ENCODE peak calls at places on chromosomes 7 and 10, in seven cellular contexts. One of them, this sample, is unnamed.

GRCh38 chr10:46106410-46107255 is 60.6 kb upstream of the MSMB start:
- DNase-seq in A673: peak
- DNase-seq in HFF-Myc: no peak
- DNase-seq in suprapubic skin: no peak
- DNase-seq in AG04449: no peak
- DNase-seq in tibial artery: peak
- DNase-seq in nephron progenitor cell: peak
- DNase-seq in this sample: no peak

GRCh38 chr10:72615985-72616384 is 9.9 kb downstream of the MICU1 start:
- DNase-seq in HFF-Myc: no peak
- DNase-seq in suprapubic skin: no peak
- DNase-seq in AG04449: no peak
- DNase-seq in nephron progenitor cell: no peak
- DNase-seq in tibial artery: no peak
- DNase-seq in A673: no peak
- DNase-seq in this sample: no peak

GRCh38 chr7:10237306-10237705 is 736.4 kb upstream of the PHF14 start:
- DNase-seq in tibial artery: no peak
- DNase-seq in suprapubic skin: no peak
- DNase-seq in A673: no peak
- DNase-seq in AG04449: no peak
- DNase-seq in HFF-Myc: no peak
- DNase-seq in nephron progenitor cell: no peak
- DNase-seq in this sample: no peak

GRCh38 chr10:42940487-42941157 is 136.2 kb upstream of the RET start:
- DNase-seq in suprapubic skin: no peak
- DNase-seq in nephron progenitor cell: no peak
- DNase-seq in A673: no peak
- DNase-seq in HFF-Myc: no peak
- DNase-seq in AG04449: no peak
- DNase-seq in tibial artery: no peak
- DNase-seq in this sample: no peak

GRCh38 chr7:155992107-155992506 is 179.8 kb upstream of the SHH start:
- DNase-seq in tibial artery: no peak
- DNase-seq in AG04449: no peak
- DNase-seq in A673: no peak
- DNase-seq in HFF-Myc: no peak
- DNase-seq in suprapubic skin: no peak
- DNase-seq in nephron progenitor cell: no peak
- DNase-seq in this sample: no peak

GRCh38 chr7:127390817-127391590 is 1.5 kb downstream of the ZNF800 start:
- DNase-seq in HFF-Myc: no peak
- DNase-seq in A673: no peak
- DNase-seq in AG04449: no peak
- DNase-seq in suprapubic skin: peak
- DNase-seq in tibial artery: no peak
- DNase-seq in nephron progenitor cell: no peak
- DNase-seq in this sample: no peak

GRCh38 chr10:22851865-22852239 is 76.0 kb upstream of the ARMC3 start:
- DNase-seq in tibial artery: no peak
- DNase-seq in A673: no peak
- DNase-seq in AG04449: no peak
- DNase-seq in HFF-Myc: no peak
- DNase-seq in nephron progenitor cell: no peak
- DNase-seq in suprapubic skin: no peak
- DNase-seq in this sample: no peak

GRCh38 chr10:109773818-109774440 is 149.4 kb downstream of the XPNPEP1 start:
- DNase-seq in AG04449: no peak
- DNase-seq in tibial artery: no peak
- DNase-seq in suprapubic skin: no peak
- DNase-seq in HFF-Myc: no peak
- DNase-seq in A673: peak
- DNase-seq in nephron progenitor cell: no peak
- DNase-seq in this sample: no peak

GRCh38 chr10:112295853-112296830 is 12.9 kb downstream of the TECTB start:
- DNase-seq in suprapubic skin: no peak
- DNase-seq in AG04449: peak
- DNase-seq in A673: no peak
- DNase-seq in tibial artery: no peak
- DNase-seq in nephron progenitor cell: no peak
- DNase-seq in HFF-Myc: no peak
- DNase-seq in this sample: no peak

GRCh38 chr7:2944729-2945128 is 98.9 kb downstream of the CARD11 start:
- DNase-seq in A673: no peak
- DNase-seq in HFF-Myc: no peak
- DNase-seq in nephron progenitor cell: no peak
- DNase-seq in suprapubic skin: peak
- DNase-seq in AG04449: no peak
- DNase-seq in tibial artery: no peak
- DNase-seq in this sample: no peak

GRCh38 chr10:27383595-27384542 is 120.2 kb upstream of the RAB18 start:
- DNase-seq in AG04449: no peak
- DNase-seq in tibial artery: no peak
- DNase-seq in A673: no peak
- DNase-seq in HFF-Myc: no peak
- DNase-seq in suprapubic skin: no peak
- DNase-seq in nephron progenitor cell: no peak
- DNase-seq in this sample: no peak

GRCh38 chr10:117899181-117899683 is 147.5 kb downstream of the RAB11FIP2 start:
- DNase-seq in A673: no peak
- DNase-seq in AG04449: no peak
- DNase-seq in nephron progenitor cell: peak
- DNase-seq in suprapubic skin: no peak
- DNase-seq in HFF-Myc: no peak
- DNase-seq in tibial artery: no peak
- DNase-seq in this sample: peak

GRCh38 chr7:157425137-157425731 is 88.4 kb downstream of the DNAJB6 start:
- DNase-seq in tibial artery: no peak
- DNase-seq in suprapubic skin: no peak
- DNase-seq in AG04449: no peak
- DNase-seq in A673: no peak
- DNase-seq in HFF-Myc: no peak
- DNase-seq in nephron progenitor cell: no peak
- DNase-seq in this sample: no peak

GRCh38 chr7:137036768-137037167 is 168.3 kb downstream of the CHRM2 start:
- DNase-seq in suprapubic skin: no peak
- DNase-seq in HFF-Myc: no peak
- DNase-seq in AG04449: no peak
- DNase-seq in nephron progenitor cell: no peak
- DNase-seq in tibial artery: no peak
- DNase-seq in A673: no peak
- DNase-seq in this sample: no peak

GRCh38 chr7:70092314-70093303 is 494.3 kb downstream of the AUTS2 start:
- DNase-seq in HFF-Myc: no peak
- DNase-seq in A673: peak
- DNase-seq in AG04449: peak
- DNase-seq in suprapubic skin: no peak
- DNase-seq in tibial artery: no peak
- DNase-seq in nephron progenitor cell: no peak
- DNase-seq in this sample: no peak

GRCh38 chr10:102634696-102635095 is 9.6 kb upstream of the TRIM8 start:
- DNase-seq in nephron progenitor cell: no peak
- DNase-seq in A673: no peak
- DNase-seq in HFF-Myc: no peak
- DNase-seq in tibial artery: no peak
- DNase-seq in suprapubic skin: no peak
- DNase-seq in AG04449: no peak
- DNase-seq in this sample: no peak

GRCh38 chr7:129122751-129123516 is 21.6 kb upstream of the TSPAN33 start:
- DNase-seq in nephron progenitor cell: no peak
- DNase-seq in suprapubic skin: no peak
- DNase-seq in HFF-Myc: no peak
- DNase-seq in A673: no peak
- DNase-seq in tibial artery: no peak
- DNase-seq in AG04449: no peak
- DNase-seq in this sample: peak

GRCh38 chr7:155584763-155585531 is 38.6 kb upstream of the CNPY1 start:
- DNase-seq in tibial artery: no peak
- DNase-seq in suprapubic skin: peak
- DNase-seq in A673: no peak
- DNase-seq in AG04449: peak
- DNase-seq in HFF-Myc: no peak
- DNase-seq in nephron progenitor cell: no peak
- DNase-seq in this sample: no peak

GRCh38 chr10:77041636-77042258 is 595.9 kb downstream of the KCNMA1 start:
- DNase-seq in AG04449: no peak
- DNase-seq in tibial artery: peak
- DNase-seq in HFF-Myc: no peak
- DNase-seq in nephron progenitor cell: no peak
- DNase-seq in A673: peak
- DNase-seq in suprapubic skin: no peak
- DNase-seq in this sample: no peak

GRCh38 chr10:62306663-62307062 is 38.0 kb upstream of the RTKN2 start:
- DNase-seq in AG04449: no peak
- DNase-seq in HFF-Myc: no peak
- DNase-seq in suprapubic skin: no peak
- DNase-seq in nephron progenitor cell: no peak
- DNase-seq in A673: no peak
- DNase-seq in tibial artery: peak
- DNase-seq in this sample: peak

GRCh38 chr7:73919694-73920375 is 58.9 kb downstream of the TMEM270 start:
- DNase-seq in tibial artery: no peak
- DNase-seq in HFF-Myc: no peak
- DNase-seq in AG04449: no peak
- DNase-seq in A673: no peak
- DNase-seq in nephron progenitor cell: no peak
- DNase-seq in suprapubic skin: peak
- DNase-seq in this sample: no peak

GRCh38 chr7:11212080-11212711 is 238.5 kb downstream of the PHF14 start:
- DNase-seq in A673: peak
- DNase-seq in AG04449: peak
- DNase-seq in tibial artery: no peak
- DNase-seq in HFF-Myc: peak
- DNase-seq in nephron progenitor cell: peak
- DNase-seq in suprapubic skin: no peak
- DNase-seq in this sample: peak

GRCh38 chr7:513521-514166 is 6.0 kb downstream of the PDGFA start:
- DNase-seq in tibial artery: no peak
- DNase-seq in AG04449: no peak
- DNase-seq in HFF-Myc: no peak
- DNase-seq in A673: no peak
- DNase-seq in nephron progenitor cell: no peak
- DNase-seq in suprapubic skin: no peak
- DNase-seq in this sample: no peak

GRCh38 chr10:92573091-92573797 is 649 bp downstream of the IDE start:
- DNase-seq in tibial artery: no peak
- DNase-seq in HFF-Myc: no peak
- DNase-seq in A673: peak
- DNase-seq in suprapubic skin: no peak
- DNase-seq in AG04449: no peak
- DNase-seq in nephron progenitor cell: peak
- DNase-seq in this sample: no peak
- TF ChIP-seq CTCF in tibial artery: no peak
- TF ChIP-seq CTCF in HFF-Myc: no peak
- TF ChIP-seq CTCF in A673: no peak
- TF ChIP-seq CTCF in suprapubic skin: no peak
- TF ChIP-seq CTCF in AG04449: peak
- TF ChIP-seq CTCF in nephron progenitor cell: no peak
- TF ChIP-seq CTCF in this sample: no peak

GRCh38 chr7:77935652-77936348 is 137.2 kb downstream of the PHTF2 start:
- DNase-seq in HFF-Myc: no peak
- DNase-seq in nephron progenitor cell: no peak
- DNase-seq in A673: peak
- DNase-seq in suprapubic skin: no peak
- DNase-seq in AG04449: no peak
- DNase-seq in tibial artery: no peak
- DNase-seq in this sample: no peak
- TF ChIP-seq CTCF in HFF-Myc: no peak
- TF ChIP-seq CTCF in nephron progenitor cell: peak
- TF ChIP-seq CTCF in A673: peak
- TF ChIP-seq CTCF in suprapubic skin: no peak
- TF ChIP-seq CTCF in AG04449: no peak
- TF ChIP-seq CTCF in tibial artery: peak
- TF ChIP-seq CTCF in this sample: peak

GRCh38 chr7:94295805-94296204 is 98.9 kb upstream of the COL1A2 start:
- DNase-seq in tibial artery: no peak
- DNase-seq in nephron progenitor cell: no peak
- DNase-seq in HFF-Myc: peak
- DNase-seq in suprapubic skin: no peak
- DNase-seq in A673: peak
- DNase-seq in AG04449: no peak
- DNase-seq in this sample: no peak
- TF ChIP-seq CTCF in tibial artery: peak
- TF ChIP-seq CTCF in nephron progenitor cell: no peak
- TF ChIP-seq CTCF in HFF-Myc: peak
- TF ChIP-seq CTCF in suprapubic skin: peak
- TF ChIP-seq CTCF in A673: peak
- TF ChIP-seq CTCF in AG04449: peak
- TF ChIP-seq CTCF in this sample: peak

DNA sequence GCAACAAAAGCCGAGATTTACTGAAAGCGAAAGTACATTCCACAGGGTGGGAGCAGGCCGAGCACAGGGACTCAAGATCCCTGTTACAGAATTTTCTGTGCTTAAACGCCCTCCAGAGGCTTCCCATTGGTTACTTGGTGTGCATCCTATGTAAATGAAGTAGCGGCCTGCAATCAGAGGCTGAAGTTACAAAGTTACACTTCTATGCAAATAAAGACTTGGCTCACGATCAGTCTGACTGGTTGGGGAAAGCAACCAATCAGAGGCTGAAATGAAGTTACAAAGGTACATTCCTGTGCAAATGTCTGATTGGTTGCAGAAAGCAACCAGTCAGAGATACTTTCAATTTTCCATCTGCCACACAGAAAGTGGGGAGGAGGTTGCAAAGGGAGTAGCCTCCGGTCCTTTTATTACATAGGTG is 4.1 kb downstream of the ACBD7 start:
- DNase-seq in HFF-Myc: peak
- DNase-seq in AG04449: peak
- DNase-seq in tibial artery: peak
- DNase-seq in suprapubic skin: no peak
- DNase-seq in A673: peak
- DNase-seq in nephron progenitor cell: no peak
- DNase-seq in this sample: peak
- TF ChIP-seq CTCF in HFF-Myc: no peak
- TF ChIP-seq CTCF in AG04449: no peak
- TF ChIP-seq CTCF in tibial artery: peak
- TF ChIP-seq CTCF in suprapubic skin: no peak
- TF ChIP-seq CTCF in A673: no peak
- TF ChIP-seq CTCF in nephron progenitor cell: no peak
- TF ChIP-seq CTCF in this sample: no peak

DNA sequence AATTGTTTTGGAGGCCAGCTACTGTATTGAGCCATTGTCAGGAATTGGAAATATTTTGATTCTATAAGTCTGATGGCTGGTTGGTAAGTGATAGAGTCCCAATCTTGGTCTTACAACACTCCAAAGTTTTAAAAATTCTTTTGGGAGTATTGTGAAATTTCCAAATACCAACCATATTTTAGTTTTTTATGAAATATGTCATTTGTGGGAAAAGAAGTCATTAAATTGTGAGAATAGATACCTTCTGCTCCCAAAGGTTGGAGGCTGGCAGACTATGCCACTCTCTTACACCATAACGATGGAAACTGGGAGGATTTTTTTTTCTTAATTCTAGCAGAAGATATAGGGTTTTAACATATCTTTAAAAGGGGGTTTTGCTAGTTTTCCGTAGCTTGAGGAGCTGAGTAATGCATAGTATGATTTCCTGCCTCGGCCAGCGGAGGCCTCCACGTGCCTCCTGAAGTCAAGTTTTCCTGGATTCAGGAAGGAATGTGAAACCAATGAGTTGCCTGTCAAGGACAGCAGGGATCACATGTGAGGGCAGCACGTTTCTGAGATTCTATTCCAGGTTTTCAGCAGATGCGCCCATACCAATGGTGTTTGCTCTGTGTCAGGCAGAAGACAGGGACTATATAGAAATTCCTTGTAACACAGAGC is 92.2 kb upstream of the LAMB4 start:
- DNase-seq in A673: no peak
- DNase-seq in tibial artery: no peak
- DNase-seq in nephron progenitor cell: no peak
- DNase-seq in suprapubic skin: no peak
- DNase-seq in AG04449: peak
- DNase-seq in HFF-Myc: peak
- DNase-seq in this sample: no peak
- TF ChIP-seq CTCF in A673: peak
- TF ChIP-seq CTCF in tibial artery: no peak
- TF ChIP-seq CTCF in nephron progenitor cell: no peak
- TF ChIP-seq CTCF in suprapubic skin: no peak
- TF ChIP-seq CTCF in AG04449: no peak
- TF ChIP-seq CTCF in HFF-Myc: no peak
- TF ChIP-seq CTCF in this sample: peak

This sample was measured in epithelial cell of proximal tubule.